ENCODE peak calls at places on chromosomes 13 and 19, in six cellular contexts. One of them, this sample, is unnamed.

GRCh38 chr19:31214086-31214485 is 135.2 kb downstream of the TSHZ3 start:
- DNase-seq in CD8-positive, alpha-beta memory T cell: peak; percentile 80
- DNase-seq in GM12865: no peak
- DNase-seq in anterior cingulate cortex: no peak
- DNase-seq in stimulated activated CD4-positive, alpha-beta T cell treated with anti-CD3 and anti-CD28 coated beads, Interleukin-1b, Interleukin-23, amount 100 ng/mL, for 1 hour: peak; percentile 54
- DNase-seq in Caco-2: no peak
- DNase-seq in this sample: peak; percentile 83

GRCh38 chr13:67977081-67977480 is 746.9 kb upstream of the PCDH9 start:
- DNase-seq in CD8-positive, alpha-beta memory T cell: no peak
- DNase-seq in GM12865: no peak
- DNase-seq in anterior cingulate cortex: no peak
- DNase-seq in stimulated activated CD4-positive, alpha-beta T cell treated with anti-CD3 and anti-CD28 coated beads, Interleukin-1b, Interleukin-23, amount 100 ng/mL, for 1 hour: no peak
- DNase-seq in Caco-2: no peak
- DNase-seq in this sample: no peak

GRCh38 chr19:11382898-11383705 is 1.0 kb downstream of the EPOR start:
- DNase-seq in CD8-positive, alpha-beta memory T cell: no peak
- DNase-seq in GM12865: peak; percentile 52
- DNase-seq in anterior cingulate cortex: no peak
- DNase-seq in stimulated activated CD4-positive, alpha-beta T cell treated with anti-CD3 and anti-CD28 coated beads, Interleukin-1b, Interleukin-23, amount 100 ng/mL, for 1 hour: no peak
- DNase-seq in Caco-2: peak; percentile 82
- DNase-seq in this sample: no peak

GRCh38 chr13:23427342-23428182 is 5.9 kb downstream of the SACS start:
- DNase-seq in CD8-positive, alpha-beta memory T cell: no peak
- DNase-seq in GM12865: no peak
- DNase-seq in anterior cingulate cortex: no peak
- DNase-seq in stimulated activated CD4-positive, alpha-beta T cell treated with anti-CD3 and anti-CD28 coated beads, Interleukin-1b, Interleukin-23, amount 100 ng/mL, for 1 hour: no peak
- DNase-seq in Caco-2: no peak
- DNase-seq in this sample: no peak

GRCh38 chr13:102399791-102400618 is 1.8 kb downstream of the FGF14 start:
- DNase-seq in CD8-positive, alpha-beta memory T cell: peak; percentile 21
- DNase-seq in GM12865: no peak
- DNase-seq in anterior cingulate cortex: no peak
- DNase-seq in stimulated activated CD4-positive, alpha-beta T cell treated with anti-CD3 and anti-CD28 coated beads, Interleukin-1b, Interleukin-23, amount 100 ng/mL, for 1 hour: no peak
- DNase-seq in Caco-2: no peak
- DNase-seq in this sample: no peak

GRCh38 chr13:74128171-74128767 is 5.9 kb downstream of the KLF12 start:
- DNase-seq in CD8-positive, alpha-beta memory T cell: no peak
- DNase-seq in GM12865: no peak
- DNase-seq in anterior cingulate cortex: no peak
- DNase-seq in stimulated activated CD4-positive, alpha-beta T cell treated with anti-CD3 and anti-CD28 coated beads, Interleukin-1b, Interleukin-23, amount 100 ng/mL, for 1 hour: no peak
- DNase-seq in Caco-2: no peak
- DNase-seq in this sample: no peak

GRCh38 chr19:28169168-28169862 is 1043.6 kb downstream of the UQCRFS1 start:
- DNase-seq in CD8-positive, alpha-beta memory T cell: no peak
- DNase-seq in GM12865: no peak
- DNase-seq in anterior cingulate cortex: no peak
- DNase-seq in stimulated activated CD4-positive, alpha-beta T cell treated with anti-CD3 and anti-CD28 coated beads, Interleukin-1b, Interleukin-23, amount 100 ng/mL, for 1 hour: no peak
- DNase-seq in Caco-2: no peak
- DNase-seq in this sample: no peak

GRCh38 chr19:18675779-18676178 is 7.7 kb upstream of the CRTC1 start:
- DNase-seq in CD8-positive, alpha-beta memory T cell: peak; percentile 27
- DNase-seq in GM12865: peak; percentile 34
- DNase-seq in anterior cingulate cortex: no peak
- DNase-seq in stimulated activated CD4-positive, alpha-beta T cell treated with anti-CD3 and anti-CD28 coated beads, Interleukin-1b, Interleukin-23, amount 100 ng/mL, for 1 hour: no peak
- DNase-seq in Caco-2: peak; percentile 31
- DNase-seq in this sample: no peak

GRCh38 chr19:44582581-44583265 is 30.6 kb upstream of the IGSF23 start:
- DNase-seq in CD8-positive, alpha-beta memory T cell: peak; percentile 1
- DNase-seq in GM12865: peak; percentile 5
- DNase-seq in anterior cingulate cortex: no peak
- DNase-seq in stimulated activated CD4-positive, alpha-beta T cell treated with anti-CD3 and anti-CD28 coated beads, Interleukin-1b, Interleukin-23, amount 100 ng/mL, for 1 hour: no peak
- DNase-seq in Caco-2: no peak
- DNase-seq in this sample: no peak

GRCh38 chr13:91142572-91142971 is 204.9 kb upstream of the MIR17HG start:
- DNase-seq in CD8-positive, alpha-beta memory T cell: no peak
- DNase-seq in GM12865: no peak
- DNase-seq in anterior cingulate cortex: no peak
- DNase-seq in stimulated activated CD4-positive, alpha-beta T cell treated with anti-CD3 and anti-CD28 coated beads, Interleukin-1b, Interleukin-23, amount 100 ng/mL, for 1 hour: no peak
- DNase-seq in Caco-2: peak; percentile 11
- DNase-seq in this sample: no peak

GRCh38 chr19:37874784-37875183 is 31.6 kb downstream of the WDR87 start:
- DNase-seq in CD8-positive, alpha-beta memory T cell: no peak
- DNase-seq in GM12865: no peak
- DNase-seq in anterior cingulate cortex: no peak
- DNase-seq in stimulated activated CD4-positive, alpha-beta T cell treated with anti-CD3 and anti-CD28 coated beads, Interleukin-1b, Interleukin-23, amount 100 ng/mL, for 1 hour: no peak
- DNase-seq in Caco-2: no peak
- DNase-seq in this sample: no peak

GRCh38 chr13:98467263-98467985 is 109.5 kb downstream of the STK24 start:
- DNase-seq in CD8-positive, alpha-beta memory T cell: no peak
- DNase-seq in GM12865: no peak
- DNase-seq in anterior cingulate cortex: no peak
- DNase-seq in stimulated activated CD4-positive, alpha-beta T cell treated with anti-CD3 and anti-CD28 coated beads, Interleukin-1b, Interleukin-23, amount 100 ng/mL, for 1 hour: no peak
- DNase-seq in Caco-2: no peak
- DNase-seq in this sample: no peak

GRCh38 chr13:60572003-60572792 is 175.2 kb downstream of the TDRD3 start:
- DNase-seq in CD8-positive, alpha-beta memory T cell: no peak
- DNase-seq in GM12865: no peak
- DNase-seq in anterior cingulate cortex: no peak
- DNase-seq in stimulated activated CD4-positive, alpha-beta T cell treated with anti-CD3 and anti-CD28 coated beads, Interleukin-1b, Interleukin-23, amount 100 ng/mL, for 1 hour: no peak
- DNase-seq in Caco-2: no peak
- DNase-seq in this sample: no peak